ENCODE peak calls at places on chromosomes 7 and 10, in five cellular contexts. One of them, this sample, is unnamed.

GRCh38 chr10:69048103-69048502 is 39.8 kb upstream of the SRGN start:
- DNase-seq in substantia nigra: peak
- DNase-seq in globus pallidus: peak
- DNase-seq in stimulated activated CD4-positive, alpha-beta T cell treated with anti-CD3 and anti-CD28 coated beads, Interleukin-12 subunit alpha, Interleukin-12 subunit beta, amount 100 ng/mL, for 4 hours: no peak
- DNase-seq in NCI-H2171: no peak
- DNase-seq in this sample: no peak

GRCh38 chr7:90593205-90593604 is 2.9 kb upstream of the CDK14 start:
- DNase-seq in stimulated activated CD4-positive, alpha-beta T cell treated with anti-CD3 and anti-CD28 coated beads, Interleukin-12 subunit alpha, Interleukin-12 subunit beta, amount 100 ng/mL, for 4 hours: no peak
- DNase-seq in globus pallidus: no peak
- DNase-seq in NCI-H2171: no peak
- DNase-seq in substantia nigra: no peak
- DNase-seq in this sample: no peak

GRCh38 chr7:106345421-106346166 is 60.8 kb upstream of the NAMPT start:
- DNase-seq in NCI-H2171: no peak
- DNase-seq in stimulated activated CD4-positive, alpha-beta T cell treated with anti-CD3 and anti-CD28 coated beads, Interleukin-12 subunit alpha, Interleukin-12 subunit beta, amount 100 ng/mL, for 4 hours: peak
- DNase-seq in globus pallidus: no peak
- DNase-seq in substantia nigra: no peak
- DNase-seq in this sample: no peak

GRCh38 chr10:84256510-84257342 is 11.9 kb downstream of the RGR start:
- DNase-seq in stimulated activated CD4-positive, alpha-beta T cell treated with anti-CD3 and anti-CD28 coated beads, Interleukin-12 subunit alpha, Interleukin-12 subunit beta, amount 100 ng/mL, for 4 hours: peak
- DNase-seq in substantia nigra: peak
- DNase-seq in NCI-H2171: no peak
- DNase-seq in globus pallidus: peak
- DNase-seq in this sample: no peak

GRCh38 chr10:3085785-3086567 is 18.6 kb downstream of the PFKP start:
- DNase-seq in stimulated activated CD4-positive, alpha-beta T cell treated with anti-CD3 and anti-CD28 coated beads, Interleukin-12 subunit alpha, Interleukin-12 subunit beta, amount 100 ng/mL, for 4 hours: no peak
- DNase-seq in NCI-H2171: no peak
- DNase-seq in globus pallidus: no peak
- DNase-seq in substantia nigra: no peak
- DNase-seq in this sample: no peak

GRCh38 chr7:84055904-84056615 is 138.5 kb downstream of the SEMA3A start:
- DNase-seq in stimulated activated CD4-positive, alpha-beta T cell treated with anti-CD3 and anti-CD28 coated beads, Interleukin-12 subunit alpha, Interleukin-12 subunit beta, amount 100 ng/mL, for 4 hours: no peak
- DNase-seq in NCI-H2171: no peak
- DNase-seq in substantia nigra: no peak
- DNase-seq in globus pallidus: no peak
- DNase-seq in this sample: no peak

GRCh38 chr7:149817301-149817771 is 20.8 kb upstream of the ZNF862 start:
- DNase-seq in stimulated activated CD4-positive, alpha-beta T cell treated with anti-CD3 and anti-CD28 coated beads, Interleukin-12 subunit alpha, Interleukin-12 subunit beta, amount 100 ng/mL, for 4 hours: no peak
- DNase-seq in globus pallidus: no peak
- DNase-seq in substantia nigra: no peak
- DNase-seq in NCI-H2171: no peak
- DNase-seq in this sample: no peak

GRCh38 chr7:13988011-13988410 is 1.5 kb downstream of the ETV1 start:
- DNase-seq in substantia nigra: no peak
- DNase-seq in globus pallidus: no peak
- DNase-seq in stimulated activated CD4-positive, alpha-beta T cell treated with anti-CD3 and anti-CD28 coated beads, Interleukin-12 subunit alpha, Interleukin-12 subunit beta, amount 100 ng/mL, for 4 hours: no peak
- DNase-seq in NCI-H2171: no peak
- DNase-seq in this sample: no peak

GRCh38 chr7:100483728-100484635 is at the start of gene NYAP1:
- DNase-seq in substantia nigra: peak
- DNase-seq in stimulated activated CD4-positive, alpha-beta T cell treated with anti-CD3 and anti-CD28 coated beads, Interleukin-12 subunit alpha, Interleukin-12 subunit beta, amount 100 ng/mL, for 4 hours: peak
- DNase-seq in NCI-H2171: peak
- DNase-seq in globus pallidus: peak
- DNase-seq in this sample: no peak

GRCh38 chr7:41053830-41054229 is 649.1 kb downstream of the INHBA start:
- DNase-seq in globus pallidus: no peak
- DNase-seq in stimulated activated CD4-positive, alpha-beta T cell treated with anti-CD3 and anti-CD28 coated beads, Interleukin-12 subunit alpha, Interleukin-12 subunit beta, amount 100 ng/mL, for 4 hours: no peak
- DNase-seq in NCI-H2171: no peak
- DNase-seq in substantia nigra: no peak
- DNase-seq in this sample: no peak

GRCh38 chr7:66697451-66698438 is 42.8 kb upstream of the RABGEF1 start:
- DNase-seq in stimulated activated CD4-positive, alpha-beta T cell treated with anti-CD3 and anti-CD28 coated beads, Interleukin-12 subunit alpha, Interleukin-12 subunit beta, amount 100 ng/mL, for 4 hours: no peak
- DNase-seq in globus pallidus: peak
- DNase-seq in substantia nigra: peak
- DNase-seq in NCI-H2171: peak
- DNase-seq in this sample: no peak

GRCh38 chr7:44403176-44403759 is 77.9 kb upstream of the CAMK2B start:
- DNase-seq in NCI-H2171: no peak
- DNase-seq in globus pallidus: no peak
- DNase-seq in substantia nigra: no peak
- DNase-seq in stimulated activated CD4-positive, alpha-beta T cell treated with anti-CD3 and anti-CD28 coated beads, Interleukin-12 subunit alpha, Interleukin-12 subunit beta, amount 100 ng/mL, for 4 hours: no peak
- DNase-seq in this sample: no peak

GRCh38 chr10:86592413-86592812 is 61.9 kb upstream of the OPN4 start:
- DNase-seq in NCI-H2171: no peak
- DNase-seq in substantia nigra: no peak
- DNase-seq in stimulated activated CD4-positive, alpha-beta T cell treated with anti-CD3 and anti-CD28 coated beads, Interleukin-12 subunit alpha, Interleukin-12 subunit beta, amount 100 ng/mL, for 4 hours: no peak
- DNase-seq in globus pallidus: no peak
- DNase-seq in this sample: no peak

GRCh38 chr7:4659551-4660286 is 22.4 kb upstream of the FOXK1 start:
- DNase-seq in NCI-H2171: no peak
- DNase-seq in stimulated activated CD4-positive, alpha-beta T cell treated with anti-CD3 and anti-CD28 coated beads, Interleukin-12 subunit alpha, Interleukin-12 subunit beta, amount 100 ng/mL, for 4 hours: no peak
- DNase-seq in substantia nigra: no peak
- DNase-seq in globus pallidus: no peak
- DNase-seq in this sample: no peak

GRCh38 chr10:133247681-133248333 is 10.2 kb downstream of the VENTX start:
- DNase-seq in stimulated activated CD4-positive, alpha-beta T cell treated with anti-CD3 and anti-CD28 coated beads, Interleukin-12 subunit alpha, Interleukin-12 subunit beta, amount 100 ng/mL, for 4 hours: no peak
- DNase-seq in globus pallidus: no peak
- DNase-seq in substantia nigra: no peak
- DNase-seq in NCI-H2171: no peak
- DNase-seq in this sample: no peak

GRCh38 chr10:4240641-4241197 is 455.7 kb upstream of the KLF6 start:
- DNase-seq in substantia nigra: no peak
- DNase-seq in NCI-H2171: no peak
- DNase-seq in globus pallidus: no peak
- DNase-seq in stimulated activated CD4-positive, alpha-beta T cell treated with anti-CD3 and anti-CD28 coated beads, Interleukin-12 subunit alpha, Interleukin-12 subunit beta, amount 100 ng/mL, for 4 hours: no peak
- DNase-seq in this sample: no peak

GRCh38 chr10:61633665-61634064 is 29.1 kb upstream of the CABCOCO1 start:
- DNase-seq in NCI-H2171: no peak
- DNase-seq in globus pallidus: no peak
- DNase-seq in stimulated activated CD4-positive, alpha-beta T cell treated with anti-CD3 and anti-CD28 coated beads, Interleukin-12 subunit alpha, Interleukin-12 subunit beta, amount 100 ng/mL, for 4 hours: no peak
- DNase-seq in substantia nigra: no peak
- DNase-seq in this sample: no peak

GRCh38 chr7:109259151-109259550 is 689.5 kb downstream of the DNAJB9 start:
- DNase-seq in NCI-H2171: no peak
- DNase-seq in globus pallidus: no peak
- DNase-seq in stimulated activated CD4-positive, alpha-beta T cell treated with anti-CD3 and anti-CD28 coated beads, Interleukin-12 subunit alpha, Interleukin-12 subunit beta, amount 100 ng/mL, for 4 hours: no peak
- DNase-seq in substantia nigra: no peak
- DNase-seq in this sample: no peak

GRCh38 chr10:30705086-30705624 is 75.6 kb upstream of the LYZL2 start:
- DNase-seq in substantia nigra: no peak
- DNase-seq in globus pallidus: no peak
- DNase-seq in NCI-H2171: no peak
- DNase-seq in stimulated activated CD4-positive, alpha-beta T cell treated with anti-CD3 and anti-CD28 coated beads, Interleukin-12 subunit alpha, Interleukin-12 subunit beta, amount 100 ng/mL, for 4 hours: no peak
- DNase-seq in this sample: peak

GRCh38 chr7:105003275-105003674 is 10.7 kb upstream of the KMT2E start:
- DNase-seq in NCI-H2171: no peak
- DNase-seq in stimulated activated CD4-positive, alpha-beta T cell treated with anti-CD3 and anti-CD28 coated beads, Interleukin-12 subunit alpha, Interleukin-12 subunit beta, amount 100 ng/mL, for 4 hours: no peak
- DNase-seq in globus pallidus: no peak
- DNase-seq in substantia nigra: no peak
- DNase-seq in this sample: no peak

GRCh38 chr10:123227706-123228105 is 73.5 kb downstream of the BUB3 start:
- DNase-seq in stimulated activated CD4-positive, alpha-beta T cell treated with anti-CD3 and anti-CD28 coated beads, Interleukin-12 subunit alpha, Interleukin-12 subunit beta, amount 100 ng/mL, for 4 hours: no peak
- DNase-seq in globus pallidus: no peak
- DNase-seq in NCI-H2171: no peak
- DNase-seq in substantia nigra: no peak
- DNase-seq in this sample: no peak

GRCh38 chr7:104230606-104231005 is 22.8 kb upstream of the ORC5 start:
- DNase-seq in stimulated activated CD4-positive, alpha-beta T cell treated with anti-CD3 and anti-CD28 coated beads, Interleukin-12 subunit alpha, Interleukin-12 subunit beta, amount 100 ng/mL, for 4 hours: no peak
- DNase-seq in substantia nigra: no peak
- DNase-seq in NCI-H2171: peak
- DNase-seq in globus pallidus: no peak
- DNase-seq in this sample: no peak

GRCh38 chr7:5695709-5696345 is 85.6 kb downstream of the RNF216 start:
- DNase-seq in globus pallidus: no peak
- DNase-seq in NCI-H2171: no peak
- DNase-seq in stimulated activated CD4-positive, alpha-beta T cell treated with anti-CD3 and anti-CD28 coated beads, Interleukin-12 subunit alpha, Interleukin-12 subunit beta, amount 100 ng/mL, for 4 hours: no peak
- DNase-seq in substantia nigra: no peak
- DNase-seq in this sample: no peak

GRCh38 chr7:4406288-4407058 is 275.6 kb upstream of the FOXK1 start:
- DNase-seq in stimulated activated CD4-positive, alpha-beta T cell treated with anti-CD3 and anti-CD28 coated beads, Interleukin-12 subunit alpha, Interleukin-12 subunit beta, amount 100 ng/mL, for 4 hours: no peak
- DNase-seq in substantia nigra: no peak
- DNase-seq in globus pallidus: no peak
- DNase-seq in NCI-H2171: no peak
- DNase-seq in this sample: no peak

GRCh38 chr7:21934824-21935223 is 10.9 kb downstream of the CDCA7L start:
- DNase-seq in stimulated activated CD4-positive, alpha-beta T cell treated with anti-CD3 and anti-CD28 coated beads, Interleukin-12 subunit alpha, Interleukin-12 subunit beta, amount 100 ng/mL, for 4 hours: no peak
- DNase-seq in globus pallidus: no peak
- DNase-seq in NCI-H2171: no peak
- DNase-seq in substantia nigra: no peak
- DNase-seq in this sample: no peak

GRCh38 chr7:55060690-55061414 is 42.0 kb downstream of the EGFR start:
- DNase-seq in substantia nigra: no peak
- DNase-seq in NCI-H2171: no peak
- DNase-seq in globus pallidus: no peak
- DNase-seq in stimulated activated CD4-positive, alpha-beta T cell treated with anti-CD3 and anti-CD28 coated beads, Interleukin-12 subunit alpha, Interleukin-12 subunit beta, amount 100 ng/mL, for 4 hours: no peak
- DNase-seq in this sample: no peak

GRCh38 chr10:65032867-65033769 is 1511.9 kb downstream of the REEP3 start:
- DNase-seq in NCI-H2171: no peak
- DNase-seq in stimulated activated CD4-positive, alpha-beta T cell treated with anti-CD3 and anti-CD28 coated beads, Interleukin-12 subunit alpha, Interleukin-12 subunit beta, amount 100 ng/mL, for 4 hours: no peak
- DNase-seq in substantia nigra: no peak
- DNase-seq in globus pallidus: no peak
- DNase-seq in this sample: no peak

GRCh38 chr10:121822180-121822579 is 105.7 kb downstream of the ATE1 start:
- DNase-seq in substantia nigra: no peak
- DNase-seq in NCI-H2171: no peak
- DNase-seq in globus pallidus: no peak
- DNase-seq in stimulated activated CD4-positive, alpha-beta T cell treated with anti-CD3 and anti-CD28 coated beads, Interleukin-12 subunit alpha, Interleukin-12 subunit beta, amount 100 ng/mL, for 4 hours: no peak
- DNase-seq in this sample: no peak

GRCh38 chr7:149735181-149735602 is 38.2 kb downstream of the ZNF467 start:
- DNase-seq in stimulated activated CD4-positive, alpha-beta T cell treated with anti-CD3 and anti-CD28 coated beads, Interleukin-12 subunit alpha, Interleukin-12 subunit beta, amount 100 ng/mL, for 4 hours: no peak
- DNase-seq in NCI-H2171: no peak
- DNase-seq in substantia nigra: no peak
- DNase-seq in globus pallidus: no peak
- DNase-seq in this sample: no peak

GRCh38 chr7:92730808-92731207 is 105.6 kb downstream of the CDK6 start:
- DNase-seq in NCI-H2171: no peak
- DNase-seq in stimulated activated CD4-positive, alpha-beta T cell treated with anti-CD3 and anti-CD28 coated beads, Interleukin-12 subunit alpha, Interleukin-12 subunit beta, amount 100 ng/mL, for 4 hours: no peak
- DNase-seq in globus pallidus: no peak
- DNase-seq in substantia nigra: no peak
- DNase-seq in this sample: no peak

GRCh38 chr7:40429821-40430220 is 295.0 kb downstream of the SUGCT start:
- DNase-seq in globus pallidus: no peak
- DNase-seq in stimulated activated CD4-positive, alpha-beta T cell treated with anti-CD3 and anti-CD28 coated beads, Interleukin-12 subunit alpha, Interleukin-12 subunit beta, amount 100 ng/mL, for 4 hours: no peak
- DNase-seq in substantia nigra: no peak
- DNase-seq in NCI-H2171: no peak
- DNase-seq in this sample: no peak

GRCh38 chr7:20033621-20034200 is 183.5 kb downstream of the MACC1 start:
- DNase-seq in substantia nigra: no peak
- DNase-seq in NCI-H2171: no peak
- DNase-seq in globus pallidus: no peak
- DNase-seq in stimulated activated CD4-positive, alpha-beta T cell treated with anti-CD3 and anti-CD28 coated beads, Interleukin-12 subunit alpha, Interleukin-12 subunit beta, amount 100 ng/mL, for 4 hours: no peak
- DNase-seq in this sample: no peak

GRCh38 chr10:90862908-90863514 is 5.2 kb upstream of the HTR7 start:
- DNase-seq in substantia nigra: no peak
- DNase-seq in stimulated activated CD4-positive, alpha-beta T cell treated with anti-CD3 and anti-CD28 coated beads, Interleukin-12 subunit alpha, Interleukin-12 subunit beta, amount 100 ng/mL, for 4 hours: no peak
- DNase-seq in globus pallidus: no peak
- DNase-seq in NCI-H2171: no peak
- DNase-seq in this sample: no peak

GRCh38 chr7:149238051-149238450 is 1.4 kb upstream of the ZNF212 start:
- DNase-seq in NCI-H2171: no peak
- DNase-seq in stimulated activated CD4-positive, alpha-beta T cell treated with anti-CD3 and anti-CD28 coated beads, Interleukin-12 subunit alpha, Interleukin-12 subunit beta, amount 100 ng/mL, for 4 hours: no peak
- DNase-seq in globus pallidus: no peak
- DNase-seq in substantia nigra: no peak
- DNase-seq in this sample: no peak

GRCh38 chr10:62244785-62245595 is 23.7 kb downstream of the RTKN2 start:
- DNase-seq in substantia nigra: peak
- DNase-seq in stimulated activated CD4-positive, alpha-beta T cell treated with anti-CD3 and anti-CD28 coated beads, Interleukin-12 subunit alpha, Interleukin-12 subunit beta, amount 100 ng/mL, for 4 hours: no peak
- DNase-seq in globus pallidus: peak
- DNase-seq in NCI-H2171: peak
- DNase-seq in this sample: no peak

GRCh38 chr10:93541402-93542357 is 24.8 kb upstream of the FFAR4 start:
- DNase-seq in substantia nigra: no peak
- DNase-seq in NCI-H2171: no peak
- DNase-seq in stimulated activated CD4-positive, alpha-beta T cell treated with anti-CD3 and anti-CD28 coated beads, Interleukin-12 subunit alpha, Interleukin-12 subunit beta, amount 100 ng/mL, for 4 hours: peak
- DNase-seq in globus pallidus: no peak
- DNase-seq in this sample: no peak

GRCh38 chr7:111788426-111788825 is 226.1 kb upstream of the IMMP2L start:
- DNase-seq in globus pallidus: no peak
- DNase-seq in substantia nigra: no peak
- DNase-seq in stimulated activated CD4-positive, alpha-beta T cell treated with anti-CD3 and anti-CD28 coated beads, Interleukin-12 subunit alpha, Interleukin-12 subunit beta, amount 100 ng/mL, for 4 hours: no peak
- DNase-seq in NCI-H2171: no peak
- DNase-seq in this sample: no peak